ENCODE peak calls at places on chromosome 12, in six cellular contexts. One of them, this sample, is unnamed.

GRCh38 chr12:14443531-14443930 is 78.0 kb downstream of the ATF7IP start:
- DNase-seq in posterior cingulate gyrus: no peak
- DNase-seq in activated T-cell treated with anti-CD3 and anti-CD28 coated beads, Interleukin-2, amount 50 U/mL, for 72 hours: no peak
- DNase-seq in neuronal stem cell: no peak
- DNase-seq in naive B cell: no peak
- DNase-seq in T-helper 22 cell: no peak
- DNase-seq in this sample: no peak

GRCh38 chr12:51869490-51869865 is 18.4 kb upstream of the ANKRD33 start:
- DNase-seq in T-helper 22 cell: no peak
- DNase-seq in naive B cell: no peak
- DNase-seq in posterior cingulate gyrus: peak
- DNase-seq in activated T-cell treated with anti-CD3 and anti-CD28 coated beads, Interleukin-2, amount 50 U/mL, for 72 hours: no peak
- DNase-seq in neuronal stem cell: no peak
- DNase-seq in this sample: no peak

GRCh38 chr12:52078276-52078675 is 1.2 kb upstream of the SMIM41 start:
- DNase-seq in naive B cell: no peak
- DNase-seq in activated T-cell treated with anti-CD3 and anti-CD28 coated beads, Interleukin-2, amount 50 U/mL, for 72 hours: no peak
- DNase-seq in T-helper 22 cell: no peak
- DNase-seq in neuronal stem cell: no peak
- DNase-seq in posterior cingulate gyrus: no peak
- DNase-seq in this sample: no peak

GRCh38 chr12:29599397-29599796 is 101.9 kb upstream of the OVCH1 start:
- DNase-seq in T-helper 22 cell: no peak
- DNase-seq in neuronal stem cell: no peak
- DNase-seq in naive B cell: no peak
- DNase-seq in posterior cingulate gyrus: no peak
- DNase-seq in activated T-cell treated with anti-CD3 and anti-CD28 coated beads, Interleukin-2, amount 50 U/mL, for 72 hours: no peak
- DNase-seq in this sample: no peak

GRCh38 chr12:107225626-107226025 is 132.3 kb upstream of the CRY1 start:
- DNase-seq in posterior cingulate gyrus: no peak
- DNase-seq in activated T-cell treated with anti-CD3 and anti-CD28 coated beads, Interleukin-2, amount 50 U/mL, for 72 hours: no peak
- DNase-seq in T-helper 22 cell: no peak
- DNase-seq in neuronal stem cell: no peak
- DNase-seq in naive B cell: no peak
- DNase-seq in this sample: peak

GRCh38 chr12:24707379-24707778 is 241.5 kb downstream of the BCAT1 start:
- DNase-seq in posterior cingulate gyrus: no peak
- DNase-seq in T-helper 22 cell: no peak
- DNase-seq in activated T-cell treated with anti-CD3 and anti-CD28 coated beads, Interleukin-2, amount 50 U/mL, for 72 hours: no peak
- DNase-seq in neuronal stem cell: no peak
- DNase-seq in naive B cell: no peak
- DNase-seq in this sample: no peak

GRCh38 chr12:1444142-1444516 is 150.3 kb downstream of the FBXL14 start:
- DNase-seq in posterior cingulate gyrus: no peak
- DNase-seq in activated T-cell treated with anti-CD3 and anti-CD28 coated beads, Interleukin-2, amount 50 U/mL, for 72 hours: no peak
- DNase-seq in T-helper 22 cell: no peak
- DNase-seq in neuronal stem cell: no peak
- DNase-seq in naive B cell: no peak
- DNase-seq in this sample: no peak

GRCh38 chr12:49689785-49690184 is 17.4 kb downstream of the FMNL3 start:
- DNase-seq in neuronal stem cell: no peak
- DNase-seq in T-helper 22 cell: no peak
- DNase-seq in posterior cingulate gyrus: no peak
- DNase-seq in activated T-cell treated with anti-CD3 and anti-CD28 coated beads, Interleukin-2, amount 50 U/mL, for 72 hours: no peak
- DNase-seq in naive B cell: no peak
- DNase-seq in this sample: no peak

GRCh38 chr12:120590741-120591407 is 9.7 kb upstream of the POP5 start:
- DNase-seq in neuronal stem cell: no peak
- DNase-seq in naive B cell: no peak
- DNase-seq in activated T-cell treated with anti-CD3 and anti-CD28 coated beads, Interleukin-2, amount 50 U/mL, for 72 hours: no peak
- DNase-seq in posterior cingulate gyrus: peak
- DNase-seq in T-helper 22 cell: no peak
- DNase-seq in this sample: no peak

GRCh38 chr12:128807161-128807724 is 16.5 kb downstream of the SLC15A4 start:
- DNase-seq in posterior cingulate gyrus: peak
- DNase-seq in T-helper 22 cell: no peak
- DNase-seq in naive B cell: no peak
- DNase-seq in activated T-cell treated with anti-CD3 and anti-CD28 coated beads, Interleukin-2, amount 50 U/mL, for 72 hours: no peak
- DNase-seq in neuronal stem cell: no peak
- DNase-seq in this sample: no peak

GRCh38 chr12:28610401-28611114 is 420.3 kb downstream of the CCDC91 start:
- DNase-seq in activated T-cell treated with anti-CD3 and anti-CD28 coated beads, Interleukin-2, amount 50 U/mL, for 72 hours: no peak
- DNase-seq in T-helper 22 cell: no peak
- DNase-seq in posterior cingulate gyrus: no peak
- DNase-seq in naive B cell: no peak
- DNase-seq in neuronal stem cell: no peak
- DNase-seq in this sample: no peak

GRCh38 chr12:15446798-15447197 is 124.5 kb downstream of the PTPRO start:
- DNase-seq in activated T-cell treated with anti-CD3 and anti-CD28 coated beads, Interleukin-2, amount 50 U/mL, for 72 hours: no peak
- DNase-seq in neuronal stem cell: no peak
- DNase-seq in T-helper 22 cell: no peak
- DNase-seq in posterior cingulate gyrus: no peak
- DNase-seq in naive B cell: no peak
- DNase-seq in this sample: no peak

GRCh38 chr12:25477217-25477616 is 75.9 kb downstream of the LMNTD1 start:
- DNase-seq in activated T-cell treated with anti-CD3 and anti-CD28 coated beads, Interleukin-2, amount 50 U/mL, for 72 hours: no peak
- DNase-seq in posterior cingulate gyrus: no peak
- DNase-seq in naive B cell: no peak
- DNase-seq in neuronal stem cell: no peak
- DNase-seq in T-helper 22 cell: no peak
- DNase-seq in this sample: no peak

GRCh38 chr12:5047094-5047493 is 3.4 kb downstream of the KCNA5 start:
- DNase-seq in posterior cingulate gyrus: peak
- DNase-seq in neuronal stem cell: no peak
- DNase-seq in naive B cell: no peak
- DNase-seq in T-helper 22 cell: no peak
- DNase-seq in activated T-cell treated with anti-CD3 and anti-CD28 coated beads, Interleukin-2, amount 50 U/mL, for 72 hours: no peak
- DNase-seq in this sample: no peak

GRCh38 chr12:123533672-123534643 is at the start of gene RILPL1:
- DNase-seq in activated T-cell treated with anti-CD3 and anti-CD28 coated beads, Interleukin-2, amount 50 U/mL, for 72 hours: peak
- DNase-seq in posterior cingulate gyrus: peak
- DNase-seq in T-helper 22 cell: peak
- DNase-seq in naive B cell: peak
- DNase-seq in neuronal stem cell: peak
- DNase-seq in this sample: peak

GRCh38 chr12:45986646-45987338 is 3.6 kb downstream of the SCAF11 start:
- DNase-seq in neuronal stem cell: no peak
- DNase-seq in T-helper 22 cell: no peak
- DNase-seq in naive B cell: peak
- DNase-seq in activated T-cell treated with anti-CD3 and anti-CD28 coated beads, Interleukin-2, amount 50 U/mL, for 72 hours: no peak
- DNase-seq in posterior cingulate gyrus: no peak
- DNase-seq in this sample: no peak

GRCh38 chr12:57813111-57813970 is 5.2 kb downstream of the AVIL start:
- DNase-seq in T-helper 22 cell: no peak
- DNase-seq in naive B cell: no peak
- DNase-seq in neuronal stem cell: no peak
- DNase-seq in posterior cingulate gyrus: peak
- DNase-seq in activated T-cell treated with anti-CD3 and anti-CD28 coated beads, Interleukin-2, amount 50 U/mL, for 72 hours: no peak
- DNase-seq in this sample: no peak

GRCh38 chr12:67750528-67751183 is 102.1 kb downstream of the DYRK2 start:
- DNase-seq in activated T-cell treated with anti-CD3 and anti-CD28 coated beads, Interleukin-2, amount 50 U/mL, for 72 hours: no peak
- DNase-seq in T-helper 22 cell: no peak
- DNase-seq in neuronal stem cell: no peak
- DNase-seq in posterior cingulate gyrus: no peak
- DNase-seq in naive B cell: no peak
- DNase-seq in this sample: no peak

GRCh38 chr12:68231229-68231628 is 5.6 kb upstream of the IL26 start:
- DNase-seq in activated T-cell treated with anti-CD3 and anti-CD28 coated beads, Interleukin-2, amount 50 U/mL, for 72 hours: no peak
- DNase-seq in naive B cell: no peak
- DNase-seq in neuronal stem cell: no peak
- DNase-seq in posterior cingulate gyrus: no peak
- DNase-seq in T-helper 22 cell: no peak
- DNase-seq in this sample: no peak

GRCh38 chr12:30631710-30632109 is 64.0 kb downstream of the IPO8 start:
- DNase-seq in activated T-cell treated with anti-CD3 and anti-CD28 coated beads, Interleukin-2, amount 50 U/mL, for 72 hours: no peak
- DNase-seq in neuronal stem cell: no peak
- DNase-seq in T-helper 22 cell: no peak
- DNase-seq in posterior cingulate gyrus: no peak
- DNase-seq in naive B cell: no peak
- DNase-seq in this sample: no peak

GRCh38 chr12:56941299-56942017 is 7.2 kb upstream of the SDR9C7 start:
- DNase-seq in neuronal stem cell: no peak
- DNase-seq in T-helper 22 cell: no peak
- DNase-seq in naive B cell: no peak
- DNase-seq in posterior cingulate gyrus: peak
- DNase-seq in activated T-cell treated with anti-CD3 and anti-CD28 coated beads, Interleukin-2, amount 50 U/mL, for 72 hours: no peak
- DNase-seq in this sample: no peak

GRCh38 chr12:124727244-124727673 is 136.4 kb downstream of the SCARB1 start:
- DNase-seq in posterior cingulate gyrus: peak
- DNase-seq in activated T-cell treated with anti-CD3 and anti-CD28 coated beads, Interleukin-2, amount 50 U/mL, for 72 hours: no peak
- DNase-seq in T-helper 22 cell: no peak
- DNase-seq in naive B cell: no peak
- DNase-seq in neuronal stem cell: no peak
- DNase-seq in this sample: no peak

GRCh38 chr12:29609431-29610215 is 112.1 kb upstream of the OVCH1 start:
- DNase-seq in neuronal stem cell: no peak
- DNase-seq in activated T-cell treated with anti-CD3 and anti-CD28 coated beads, Interleukin-2, amount 50 U/mL, for 72 hours: no peak
- DNase-seq in posterior cingulate gyrus: no peak
- DNase-seq in naive B cell: no peak
- DNase-seq in T-helper 22 cell: no peak
- DNase-seq in this sample: no peak

GRCh38 chr12:92509156-92509758 is 193.5 kb upstream of the PLEKHG7 start:
- DNase-seq in posterior cingulate gyrus: no peak
- DNase-seq in naive B cell: no peak
- DNase-seq in neuronal stem cell: no peak
- DNase-seq in T-helper 22 cell: no peak
- DNase-seq in activated T-cell treated with anti-CD3 and anti-CD28 coated beads, Interleukin-2, amount 50 U/mL, for 72 hours: no peak
- DNase-seq in this sample: no peak

GRCh38 chr12:53077030-53077429 is 2.2 kb downstream of the SPRYD3 start:
- DNase-seq in posterior cingulate gyrus: peak
- DNase-seq in T-helper 22 cell: no peak
- DNase-seq in activated T-cell treated with anti-CD3 and anti-CD28 coated beads, Interleukin-2, amount 50 U/mL, for 72 hours: no peak
- DNase-seq in naive B cell: no peak
- DNase-seq in neuronal stem cell: no peak
- DNase-seq in this sample: no peak

GRCh38 chr12:26116829-26117228 is 8.0 kb downstream of the BHLHE41 start:
- DNase-seq in activated T-cell treated with anti-CD3 and anti-CD28 coated beads, Interleukin-2, amount 50 U/mL, for 72 hours: no peak
- DNase-seq in posterior cingulate gyrus: no peak
- DNase-seq in T-helper 22 cell: no peak
- DNase-seq in naive B cell: no peak
- DNase-seq in neuronal stem cell: no peak
- DNase-seq in this sample: no peak

GRCh38 chr12:101939856-101940265 is 62.5 kb downstream of the DRAM1 start:
- DNase-seq in T-helper 22 cell: peak
- DNase-seq in naive B cell: peak
- DNase-seq in posterior cingulate gyrus: peak
- DNase-seq in neuronal stem cell: peak
- DNase-seq in activated T-cell treated with anti-CD3 and anti-CD28 coated beads, Interleukin-2, amount 50 U/mL, for 72 hours: peak
- DNase-seq in this sample: peak

This sample was measured in endothelial cell.